ENCODE peak calls at places on chromosomes 1 and 21, in ten cellular contexts. B is Jurkat, Clone E6-1; D is fibroblast of the conjunctiva; I is NCI-H1105; G is psoas muscle; P is cardiac muscle cell; H is stimulated activated CD4-positive, alpha-beta T cell treated with anti-CD3 and anti-CD28 coated beads, Interleukin-12 subunit alpha, Interleukin-12 subunit beta, amount 100 ng/mL, for 4 hours; V is ELR; W is head of caudate nucleus; Y is kidney. R is an unnamed sample.
A peak's percentile ranks its signal among the peaks of the same experiment; 100 is the strongest.

GRCh38 chr1:25619101-25619890 is 2.7 kb downstream of the MAN1C1 start:
- DNase-seq in Y (no peak), W (peak; percentile 72), V (peak; percentile 25), H (peak; percentile 56), I (peak; percentile 69), B (no peak), P (peak; percentile 80), G (peak; percentile 44), D (no peak), R (peak; percentile 26)

GRCh38 chr1:150561830-150562367 is 12.7 kb downstream of the ADAMTSL4 start:
- DNase-seq in Y (peak; percentile 99), W (peak; percentile 80), D (peak; percentile 95), B (no peak), H (peak; percentile 84), V (peak; percentile 93), G (peak; percentile 93), I (peak; percentile 70), P (peak; percentile 89), R (peak; percentile 96)

GRCh38 chr1:29325675-29326074 is 89.4 kb downstream of the PTPRU start:
- DNase-seq in W (no peak), D (no peak), H (no peak), P (no peak), Y (no peak), V (no peak), B (no peak), G (no peak), I (no peak), R (no peak)

GRCh38 chr1:26360051-26360806 is 6.3 kb upstream of the CRYBG2 start:
- DNase-seq in W (no peak), P (no peak), B (no peak), I (no peak), V (no peak), G (no peak), H (peak; percentile 49), D (no peak), Y (no peak), R (no peak)

GRCh38 chr1:53295295-53295694 is 32.6 kb downstream of the LRP8 start:
- DNase-seq in P (no peak), V (no peak), I (no peak), B (no peak), W (no peak), H (no peak), D (no peak), G (no peak), Y (no peak), R (peak; percentile 48)

GRCh38 chr1:183980951-183981525 is 56.5 kb downstream of the COLGALT2 start:
- DNase-seq in H (no peak), Y (no peak), I (no peak), P (no peak), V (no peak), B (no peak), D (no peak), G (no peak), W (no peak), R (no peak)

GRCh38 chr1:53732912-53733317 is 6.0 kb downstream of the GLIS1 start:
- DNase-seq in W (no peak), D (peak; percentile 67), B (no peak), H (no peak), P (no peak), Y (no peak), V (peak; percentile 96), I (no peak), G (no peak), R (peak; percentile 93)

GRCh38 chr1:26391450-26391849 is 18.9 kb upstream of the ZNF683 start:
- DNase-seq in W (no peak), I (no peak), G (no peak), V (peak; percentile 76), B (peak; percentile 42), D (peak; percentile 42), H (no peak), Y (no peak), P (peak; percentile 17), R (peak; percentile 36)

GRCh38 chr1:27981146-27981545 is 21.4 kb downstream of the XKR8 start:
- DNase-seq in D (no peak), I (no peak), P (no peak), V (no peak), G (no peak), W (peak; percentile 55), Y (no peak), H (no peak), B (no peak), R (no peak)

GRCh38 chr1:217331698-217332097 is 299.2 kb downstream of the GPATCH2 start:
- DNase-seq in G (no peak), I (no peak), Y (no peak), V (no peak), P (no peak), B (no peak), D (no peak), W (no peak), H (no peak), R (no peak)

GRCh38 chr1:222769181-222769580 is 32.2 kb downstream of the FAM177B start:
- DNase-seq in V (peak; percentile 35), G (no peak), W (no peak), H (no peak), P (no peak), D (no peak), Y (no peak), I (no peak), B (no peak), R (no peak)

GRCh38 chr1:40625076-40625475 is 40.4 kb downstream of the RIMS3 start:
- DNase-seq in D (no peak), P (peak; percentile 15), B (peak; percentile 74), G (no peak), W (peak; percentile 64), I (no peak), Y (no peak), V (peak; percentile 44), H (peak; percentile 10), R (no peak)

GRCh38 chr1:113937146-113937545 is 8.0 kb downstream of the HIPK1 start:
- DNase-seq in D (no peak), P (no peak), V (peak; percentile 70), B (peak; percentile 69), H (no peak), I (no peak), G (no peak), W (no peak), Y (no peak), R (no peak)

GRCh38 chr21:43591468-43592050 is 67.7 kb downstream of the HSF2BP start:
- DNase-seq in D (peak; percentile 60), I (no peak), P (no peak), Y (no peak), W (no peak), H (no peak), G (no peak), B (no peak), V (peak; percentile 73), R (peak; percentile 75)

GRCh38 chr1:231161711-231162299 is at the start of gene TRIM67:
- DNase-seq in D (no peak), G (no peak), Y (no peak), H (no peak), P (peak; percentile 77), I (peak; percentile 39), B (no peak), V (peak; percentile 14), W (peak; percentile 55), R (no peak)

GRCh38 chr1:53411541-53412152 is 47.6 kb upstream of the DMRTB1 start:
- DNase-seq in I (no peak), D (no peak), Y (no peak), G (no peak), B (no peak), V (peak; percentile 71), H (no peak), P (no peak), W (no peak), R (no peak)

GRCh38 chr1:59673575-59674467 is 140.9 kb upstream of the HOOK1 start:
- DNase-seq in W (no peak), Y (no peak), V (no peak), H (no peak), B (no peak), I (no peak), G (peak; percentile 28), D (no peak), P (no peak), R (no peak)

GRCh38 chr1:78375996-78376395 is 114.8 kb upstream of the PTGFR start:
- DNase-seq in I (no peak), V (no peak), D (no peak), W (no peak), H (no peak), B (no peak), P (no peak), G (no peak), Y (no peak), R (peak; percentile 70)

GRCh38 chr21:37565530-37566223 is 199.1 kb downstream of the DYRK1A start:
- DNase-seq in I (no peak), W (no peak), D (no peak), G (no peak), Y (no peak), P (no peak), B (peak; percentile 28), H (no peak), V (peak; percentile 52), R (peak; percentile 71)

GRCh38 chr1:3477241-3478109 is 23.0 kb downstream of the ARHGEF16 start:
- DNase-seq in B (no peak), G (no peak), P (no peak), D (no peak), W (no peak), I (no peak), H (no peak), V (no peak), Y (no peak), R (no peak)

GRCh38 chr1:203776636-203777035 is 11.7 kb downstream of the LAX1 start:
- DNase-seq in D (no peak), W (peak; percentile 48), B (no peak), H (no peak), Y (no peak), G (no peak), I (no peak), V (no peak), P (peak; percentile 29), R (no peak)